ENCODE peak calls at places on chromosome 20, in five cellular contexts. G is NB4, K is body of pancreas, E is testis, B is adrenal gland. C is an unnamed sample.
A peak's percentile ranks its signal among the peaks of the same experiment; 100 is the strongest.

GRCh38 chr20:22438346-22438745 is 146.0 kb downstream of the FOXA2 start:
- DNase-seq in G (no peak), K (no peak), E (no peak), B (no peak), C (no peak)

GRCh38 chr20:59813948-59814834 is 119.2 kb downstream of the SYCP2 start:
- DNase-seq in G (no peak), K (no peak), E (peak; percentile 18), B (no peak), C (no peak)

GRCh38 chr20:51961964-51962761 is 159.8 kb upstream of the SALL4 start:
- DNase-seq in G (no peak), K (no peak), E (no peak), B (no peak), C (no peak)

GRCh38 chr20:53291548-53291947 is 302.1 kb downstream of the ZNF217 start:
- DNase-seq in G (peak; percentile 38), K (no peak), E (peak; percentile 26), B (no peak), C (no peak)

GRCh38 chr20:1945660-1946059 is 48.2 kb downstream of the PDYN start:
- DNase-seq in G (peak; percentile 81), K (no peak), E (no peak), B (no peak), C (no peak)

GRCh38 chr20:45429618-45430017 is 13.7 kb downstream of the PIGT start:
- DNase-seq in G (no peak), K (no peak), E (no peak), B (no peak), C (no peak)

GRCh38 chr20:992801-993535 is 9.1 kb downstream of the RSPO4 start:
- DNase-seq in G (no peak), K (no peak), E (no peak), B (no peak), C (no peak)

GRCh38 chr20:59948212-59948611 is 8.0 kb downstream of the FAM217B start:
- DNase-seq in G (peak; percentile 32), K (no peak), E (no peak), B (no peak), C (no peak)

GRCh38 chr20:25467441-25467840 is 60.0 kb downstream of the GINS1 start:
- DNase-seq in G (no peak), K (no peak), E (no peak), B (no peak), C (no peak)

GRCh38 chr20:1822564-1823420 is 72.4 kb upstream of the SIRPA start:
- DNase-seq in G (no peak), K (no peak), E (no peak), B (no peak), C (no peak)

GRCh38 chr20:59010321-59010994 is 3.4 kb upstream of the CTSZ start:
- DNase-seq in G (no peak), K (no peak), E (no peak), B (peak; percentile 16), C (no peak)

GRCh38 chr20:35206802-35207201 is 19.7 kb upstream of the MMP24 start:
- DNase-seq in G (no peak), K (no peak), E (no peak), B (no peak), C (no peak)

GRCh38 chr20:57749131-57749690 is 39.4 kb upstream of the PMEPA1 start:
- DNase-seq in G (no peak), K (no peak), E (no peak), B (no peak), C (no peak)

GRCh38 chr20:52896348-52896747 is 75.8 kb upstream of the TSHZ2 start:
- DNase-seq in G (no peak), K (no peak), E (no peak), B (no peak), C (no peak)

GRCh38 chr20:34485068-34485634 is 31.1 kb upstream of the DYNLRB1 start:
- DNase-seq in G (no peak), K (no peak), E (no peak), B (no peak), C (no peak)

DNA sequence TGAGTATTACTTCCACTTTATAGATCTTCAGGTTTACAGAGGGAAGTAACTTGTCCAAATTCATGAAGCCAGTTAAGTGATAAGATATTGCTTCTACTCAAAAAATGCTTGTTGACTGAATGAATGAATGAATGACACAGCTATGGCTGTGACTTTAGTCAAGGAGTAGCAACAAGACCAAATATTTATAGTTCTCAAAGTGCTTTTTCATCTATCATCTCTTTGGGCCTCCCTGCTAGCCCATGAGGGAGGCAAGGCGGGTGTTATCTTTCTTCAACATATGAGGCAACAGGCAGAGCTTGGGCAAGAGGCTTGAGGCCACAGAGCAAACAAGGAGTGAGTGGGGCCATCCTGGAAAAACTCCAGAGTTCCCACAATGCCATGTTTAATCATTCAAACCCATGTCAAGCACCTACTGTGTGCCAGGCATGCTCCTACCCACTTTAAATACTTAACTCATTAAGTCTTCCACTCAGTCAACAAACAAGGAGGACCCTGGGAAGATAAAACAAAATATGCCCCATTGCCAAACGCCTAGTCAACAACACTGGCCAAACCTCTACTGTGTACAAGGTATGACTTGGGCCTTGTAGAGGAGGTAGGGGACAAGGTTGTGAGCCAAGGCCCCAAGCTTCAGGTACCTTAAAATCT is 15.9 kb downstream of the BCL2L1 start:
- DNase-seq in G (peak; percentile 44), K (no peak), E (no peak), B (no peak), C (no peak)
- TF ChIP-seq POLR2A in G (no peak), K (no peak), E (no peak), B (no peak), C (no peak)

GRCh38 chr20:61829526-61829925 is 236.2 kb downstream of the TAF4 start:
- DNase-seq in G (no peak), K (no peak), E (no peak), B (no peak), C (no peak)
- TF ChIP-seq CTCF in G (no peak), K (no peak), E (no peak), B (no peak), C (no peak)

DNA sequence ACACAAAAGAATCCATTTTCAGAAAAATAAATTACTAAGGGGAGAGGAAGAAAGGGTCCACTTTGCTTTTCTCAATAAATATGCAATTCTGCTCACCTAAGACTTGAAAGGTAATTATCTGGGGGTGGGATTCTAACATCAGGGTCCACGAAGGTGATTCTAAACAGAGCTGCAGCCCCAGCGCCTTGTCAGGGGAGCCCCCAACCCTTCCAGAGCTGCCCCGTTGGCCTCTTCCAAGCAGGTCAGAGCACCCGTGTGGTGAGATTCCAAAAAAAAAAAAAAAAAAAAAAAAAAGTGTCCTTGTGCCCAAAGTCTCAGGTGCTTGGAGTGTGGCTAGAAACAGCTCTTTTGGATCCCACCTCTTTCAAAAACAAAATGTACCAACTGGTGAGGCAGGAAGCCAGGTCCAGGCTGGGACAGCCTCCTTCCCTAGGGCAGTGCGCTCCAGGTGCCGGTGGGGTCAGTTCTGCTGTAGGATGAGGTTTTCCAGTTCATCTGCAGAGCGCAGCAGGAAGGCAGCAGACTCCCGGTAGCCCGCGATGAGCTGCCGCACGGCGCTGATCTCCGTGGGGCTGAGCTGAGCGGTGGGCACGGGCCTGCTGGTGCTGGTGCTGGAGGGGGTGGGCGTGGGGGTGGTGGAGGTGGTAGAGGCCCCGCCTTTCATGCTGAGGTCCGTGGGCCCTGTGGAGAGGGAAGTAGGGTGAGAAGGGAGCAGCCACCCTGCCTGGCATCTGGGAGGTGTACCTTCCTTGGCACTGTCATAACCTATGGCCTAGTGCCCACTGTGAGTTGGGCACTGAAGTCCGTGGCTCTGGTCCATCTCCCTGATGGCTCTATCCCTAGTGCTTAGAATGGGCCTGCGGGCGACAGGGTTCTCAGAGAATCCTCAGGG is 89.3 kb downstream of the ASXL1 start:
- DNase-seq in G (no peak), K (no peak), E (no peak), B (no peak), C (no peak)
- TF ChIP-seq POLR2A in G (no peak), K (no peak), E (no peak), B (no peak), C (no peak)

GRCh38 chr20:20130399-20130798 is 78.1 kb downstream of the CFAP61 start:
- DNase-seq in G (peak; percentile 42), K (no peak), E (no peak), B (no peak), C (no peak)
- TF ChIP-seq CTCF in G (peak; percentile 42), K (no peak), E (no peak), B (no peak), C (no peak)

GRCh38 chr20:36628076-36628475 is 17.9 kb downstream of the SLA2 start:
- DNase-seq in G (peak; percentile 69), K (no peak), E (no peak), B (no peak), C (no peak)
- TF ChIP-seq POLR2A in G (no peak), K (no peak), E (no peak), B (no peak), C (no peak)

DNA sequence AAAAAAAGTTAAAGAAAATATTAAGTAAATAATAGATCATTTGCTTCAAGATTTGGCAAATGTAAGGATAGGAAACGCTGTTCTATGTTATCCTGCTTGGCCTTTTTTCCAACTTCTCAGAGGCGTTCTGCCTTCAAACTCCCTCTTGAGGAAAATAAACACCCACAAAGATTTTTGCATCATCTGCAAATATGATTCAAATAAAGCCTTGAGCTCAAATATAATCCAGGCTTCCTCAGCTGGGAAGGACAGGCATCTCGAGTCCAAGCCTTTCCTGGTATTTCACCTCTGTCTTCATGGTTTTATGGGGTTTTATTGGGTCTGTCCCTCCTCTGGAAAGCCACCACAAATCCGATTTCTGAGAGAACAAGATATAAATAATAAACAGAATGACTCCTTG is 67.7 kb upstream of the PTPN1 start:
- DNase-seq in G (no peak), K (no peak), E (no peak), B (no peak), C (no peak)
- TF ChIP-seq CTCF in G (no peak), K (no peak), E (no peak), B (no peak), C (no peak)

DNA sequence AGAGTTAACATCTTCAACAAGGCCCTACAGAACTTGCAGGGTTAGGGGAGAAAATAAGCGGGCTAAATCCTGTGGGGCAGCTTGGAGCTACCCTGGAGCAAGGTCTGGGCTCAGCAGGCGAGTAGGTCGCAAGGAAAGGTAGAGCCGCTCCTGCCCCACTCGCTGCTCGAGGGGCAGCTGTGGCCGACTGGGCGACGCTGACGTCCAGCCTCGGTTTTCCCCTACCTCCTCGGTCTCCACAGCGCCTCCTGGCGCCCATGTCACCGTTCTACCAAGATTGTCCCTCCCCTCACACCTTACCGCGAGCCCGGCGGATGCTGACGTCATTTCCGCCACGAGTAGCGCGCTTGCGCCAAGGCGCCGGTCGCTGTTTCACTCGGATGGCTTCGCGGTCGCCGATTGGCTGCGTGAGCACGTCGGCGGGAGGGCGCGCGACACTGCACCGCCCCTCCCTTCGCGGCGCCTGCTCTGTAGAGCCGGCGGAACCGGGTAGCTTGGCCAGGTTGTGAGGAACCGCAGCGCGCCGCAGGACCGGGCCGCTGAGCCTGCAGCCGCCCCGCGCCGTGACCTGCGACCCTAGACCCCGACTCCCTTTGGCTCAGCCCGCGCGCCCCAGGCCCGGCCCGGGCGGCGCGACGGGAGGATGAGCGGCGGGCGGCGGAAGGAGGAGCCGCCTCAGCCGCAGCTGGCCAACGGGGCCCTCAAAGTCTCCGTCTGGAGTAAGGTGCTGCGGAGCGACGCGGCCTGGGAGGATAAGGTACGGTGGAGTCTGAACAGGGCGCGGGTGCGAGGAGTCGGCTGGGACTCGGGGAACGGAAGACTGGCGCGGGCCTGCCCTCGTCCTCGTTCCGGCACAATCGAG is at the start of gene RAB5IF:
- DNase-seq in G (peak; percentile 100), K (peak; percentile 100), E (peak; percentile 97), B (peak; percentile 99), C (peak; percentile 97)
- TF ChIP-seq POLR2A in G (peak; percentile 97), K (peak; percentile 95), E (no peak), B (peak; percentile 92), C (peak; percentile 79)